ENCODE peak calls at places on chromosomes 16 and 17, in four cellular contexts. N is fibroblast of lung, Q is endodermal cell, G is A549. A is an unnamed sample.
A peak's percentile ranks its signal among the peaks of the same experiment; 100 is the strongest.

GRCh38 chr17:6054372-6054771 is 15.8 kb upstream of the WSCD1 start:
- DNase-seq in N (no peak), Q (no peak), G (no peak), A (no peak)

GRCh38 chr16:24418729-24419128 is 120.6 kb upstream of the RBBP6 start:
- DNase-seq in N (no peak), Q (peak; percentile 37), G (peak; percentile 13), A (no peak)

GRCh38 chr16:85757341-85757822 is 6.5 kb upstream of the C16orf74 start:
- DNase-seq in N (peak; percentile 89), Q (no peak), G (no peak), A (no peak)

GRCh38 chr17:79803997-79804855 is 7.3 kb upstream of the CBX8 start:
- DNase-seq in N (no peak), Q (peak; percentile 82), G (no peak), A (no peak)

GRCh38 chr17:79929257-79930076 is 90.2 kb upstream of the CBX4 start:
- DNase-seq in N (no peak), Q (peak; percentile 78), G (no peak), A (no peak)

GRCh38 chr16:16021988-16022682 is 72.7 kb downstream of the ABCC1 start:
- DNase-seq in N (peak; percentile 96), Q (peak; percentile 77), G (peak; percentile 97), A (peak; percentile 96)

GRCh38 chr16:49643429-49644142 is 212.3 kb downstream of the ZNF423 start:
- DNase-seq in N (peak; percentile 95), Q (no peak), G (no peak), A (no peak)

GRCh38 chr17:46191332-46192210 is 1.7 kb downstream of the KANSL1 start:
- DNase-seq in N (peak; percentile 35), Q (peak; percentile 85), G (peak; percentile 64), A (no peak)

GRCh38 chr17:79557724-79558572 is 52.9 kb downstream of the RBFOX3 start:
- DNase-seq in N (no peak), Q (no peak), G (no peak), A (no peak)

GRCh38 chr17:39663688-39664580 is 1.2 kb upstream of the TCAP start:
- DNase-seq in N (no peak), Q (peak; percentile 95), G (peak; percentile 70), A (peak; percentile 66)

GRCh38 chr17:8729421-8729820 is 15.2 kb downstream of the CCDC42 start:
- DNase-seq in N (no peak), Q (no peak), G (no peak), A (no peak)

GRCh38 chr17:32569171-32570080 is 82.6 kb downstream of the CDK5R1 start:
- DNase-seq in N (no peak), Q (peak; percentile 77), G (no peak), A (no peak)

GRCh38 chr17:58703887-58704286 is 11.5 kb downstream of the RAD51C start:
- DNase-seq in N (no peak), Q (peak; percentile 18), G (no peak), A (no peak)

GRCh38 chr17:41645371-41646063 is 21.1 kb upstream of the KRT17 start:
- DNase-seq in N (peak; percentile 69), Q (peak; percentile 64), G (peak; percentile 85), A (no peak)

GRCh38 chr17:39484178-39484577 is 22.9 kb downstream of the CDK12 start:
- DNase-seq in N (no peak), Q (no peak), G (no peak), A (no peak)

GRCh38 chr16:30185141-30185682 is 1.8 kb downstream of the CORO1A start:
- DNase-seq in N (no peak), Q (no peak), G (no peak), A (no peak)

GRCh38 chr17:38911081-38911730 is 14.2 kb upstream of the LASP1NB start:
- DNase-seq in N (no peak), Q (peak; percentile 39), G (no peak), A (no peak)

GRCh38 chr17:8469964-8470363 is 34.3 kb downstream of the NDEL1 start:
- DNase-seq in N (no peak), Q (peak; percentile 47), G (no peak), A (no peak)

GRCh38 chr17:63029520-63029919 is 63.5 kb downstream of the TANC2 start:
- DNase-seq in N (peak; percentile 85), Q (no peak), G (peak; percentile 16), A (no peak)
- H3K4me1 ChIP-seq in N (no peaks in the 10 kb centered on the region), Q (no peaks in the 10 kb centered on the region), G (peaks cover 44% of the 10 kb centered on the region), A (no peaks in the 10 kb centered on the region)

GRCh38 chr16:82634955-82635610 is 8.3 kb downstream of the CDH13 start:
- DNase-seq in N (no peak), Q (no peak), G (no peak), A (no peak)
- H3K4me1 ChIP-seq in N (peaks cover 27% of the 10 kb centered on the region), Q (peaks cover under 1% of the 10 kb centered on the region), G (peaks cover 2% of the 10 kb centered on the region), A (no peaks in the 10 kb centered on the region)

GRCh38 chr16:67862623-67863583 is 9.9 kb upstream of the EDC4 start:
- DNase-seq in N (peak; percentile 68), Q (no peak), G (no peak), A (peak; percentile 37)
- H3K4me1 ChIP-seq in N (peaks cover 34% of the 10 kb centered on the region), Q (no peaks in the 10 kb centered on the region), G (peaks cover 42% of the 10 kb centered on the region), A (peaks cover 30% of the 10 kb centered on the region)

GRCh38 chr16:75113046-75113491 is 3.5 kb downstream of the LDHD start:
- DNase-seq in N (no peak), Q (peak; percentile 70), G (no peak), A (no peak)
- H3K4me1 ChIP-seq in N (peaks cover 29% of the 10 kb centered on the region), Q (no peaks in the 10 kb centered on the region), G (peaks cover 45% of the 10 kb centered on the region), A (peaks cover 61% of the 10 kb centered on the region)

GRCh38 chr16:11290102-11290893 is 9.2 kb upstream of the PRM1 start:
- DNase-seq in N (no peak), Q (no peak), G (no peak), A (no peak)
- H3K4me1 ChIP-seq in N (no peaks in the 10 kb centered on the region), Q (no peaks in the 10 kb centered on the region), G (no peaks in the 10 kb centered on the region), A (no peaks in the 10 kb centered on the region)

DNA sequence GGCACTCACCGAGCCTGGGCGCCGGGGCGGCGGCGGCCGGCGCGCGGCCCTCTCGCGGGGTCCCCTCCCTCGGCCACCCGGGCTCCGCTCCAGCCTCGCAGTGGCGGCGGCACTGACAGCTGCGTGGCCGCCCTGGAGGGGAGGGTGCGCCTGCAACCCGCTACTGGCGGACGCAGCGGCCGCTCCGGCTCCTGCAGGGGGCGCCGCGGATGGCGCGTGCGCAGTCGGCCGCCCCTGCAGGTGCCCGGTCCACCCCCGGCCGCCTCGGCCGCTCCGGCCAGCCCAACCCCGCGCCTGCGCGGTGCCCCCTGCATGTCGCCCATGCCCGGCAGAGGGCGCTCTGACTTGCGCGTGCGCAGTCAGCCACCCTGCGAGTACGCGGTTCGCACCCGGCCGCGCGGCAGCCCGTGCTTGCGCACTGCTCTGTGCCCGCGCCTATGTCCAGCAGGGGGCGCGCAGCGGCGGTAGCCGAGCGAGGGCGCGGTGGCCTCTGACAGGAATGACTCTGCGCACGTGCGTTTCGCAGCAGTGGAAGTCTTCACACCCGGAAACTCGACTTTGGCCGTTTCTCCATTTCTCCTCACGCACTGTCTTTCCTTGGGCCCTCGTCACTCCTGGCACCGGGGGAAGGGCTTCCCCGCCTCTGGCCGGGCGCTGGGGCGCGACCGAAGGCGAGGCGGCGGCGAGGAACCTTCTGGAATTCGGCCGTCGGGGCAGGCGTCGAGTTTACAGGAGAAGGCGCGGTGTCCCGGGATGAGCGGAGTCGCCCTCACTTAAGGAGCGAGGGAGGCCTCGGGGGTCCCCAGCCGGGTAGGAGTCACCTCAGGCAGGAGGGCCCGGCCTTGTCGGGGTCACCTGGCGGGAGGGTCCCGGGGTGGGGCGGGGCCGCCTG is at the start of gene ABCA3:
- DNase-seq in N (peak; percentile 73), Q (peak; percentile 99), G (peak; percentile 95), A (peak; percentile 94)
- H3K4me1 ChIP-seq in N (peaks cover 2% of the 10 kb centered on the region), Q (no peaks in the 10 kb centered on the region), G (peaks cover 11% of the 10 kb centered on the region), A (peaks cover 24% of the 10 kb centered on the region)

GRCh38 chr17:83097831-83098230 is 18.4 kb downstream of the METRNL start:
- DNase-seq in N (no peak), Q (no peak), G (no peak), A (no peak)

GRCh38 chr17:83094291-83094690 is 14.9 kb downstream of the METRNL start:
- DNase-seq in N (no peak), Q (no peak), G (no peak), A (no peak)

GRCh38 chr17:83095016-83095415 is 15.6 kb downstream of the METRNL start:
- DNase-seq in N (no peak), Q (no peak), G (no peak), A (no peak)

GRCh38 chr17:83098241-83099085 is 19.1 kb downstream of the METRNL start:
- DNase-seq in N (no peak), Q (no peak), G (no peak), A (no peak)

GRCh38 chr17:83096401-83097220 is 17.2 kb downstream of the METRNL start:
- DNase-seq in N (no peak), Q (no peak), G (no peak), A (peak; percentile 93)
- H3K4me1 ChIP-seq in N (peaks cover 8% of the 10 kb centered on the region), Q (no peaks in the 10 kb centered on the region), G (peaks cover 10% of the 10 kb centered on the region), A (peaks cover 52% of the 10 kb centered on the region)

DNA sequence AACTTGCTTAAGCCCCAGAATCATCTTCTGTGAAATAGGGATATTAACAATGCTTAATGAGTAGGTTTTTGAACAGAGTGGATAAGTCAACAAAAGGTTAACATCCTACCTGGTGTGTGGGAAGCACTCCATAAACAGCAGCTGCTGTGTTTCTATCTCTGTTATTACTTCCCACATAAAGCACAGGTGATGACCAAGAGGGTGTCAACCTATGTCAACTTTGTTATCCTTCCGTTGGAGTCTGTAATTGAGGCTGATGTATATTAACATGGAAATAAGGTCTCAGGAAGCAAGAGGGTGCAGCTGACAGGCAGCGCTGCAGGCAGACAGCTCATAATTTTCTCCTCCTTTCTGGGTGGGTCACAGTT is 269.4 kb downstream of the SNX29 start:
- DNase-seq in N (no peak), Q (no peak), G (no peak), A (no peak)
- H3K4me1 ChIP-seq in N (no peaks in the 10 kb centered on the region), Q (no peaks in the 10 kb centered on the region), G (no peaks in the 10 kb centered on the region), A (no peaks in the 10 kb centered on the region)

GRCh38 chr17:35972066-35972465 is 9.2 kb downstream of the CCL16 start:
- DNase-seq in N (no peak), Q (no peak), G (no peak), A (no peak)

GRCh38 chr17:35972945-35973332 is 8.4 kb downstream of the CCL16 start:
- DNase-seq in N (no peak), Q (no peak), G (no peak), A (no peak)

GRCh38 chr17:35972535-35972934 is 8.8 kb downstream of the CCL16 start:
- DNase-seq in N (no peak), Q (no peak), G (no peak), A (no peak)

GRCh38 chr17:35969558-35970442 is 11.5 kb downstream of the CCL16 start:
- DNase-seq in N (peak; percentile 57), Q (peak; percentile 97), G (peak; percentile 84), A (peak; percentile 84)

DNA sequence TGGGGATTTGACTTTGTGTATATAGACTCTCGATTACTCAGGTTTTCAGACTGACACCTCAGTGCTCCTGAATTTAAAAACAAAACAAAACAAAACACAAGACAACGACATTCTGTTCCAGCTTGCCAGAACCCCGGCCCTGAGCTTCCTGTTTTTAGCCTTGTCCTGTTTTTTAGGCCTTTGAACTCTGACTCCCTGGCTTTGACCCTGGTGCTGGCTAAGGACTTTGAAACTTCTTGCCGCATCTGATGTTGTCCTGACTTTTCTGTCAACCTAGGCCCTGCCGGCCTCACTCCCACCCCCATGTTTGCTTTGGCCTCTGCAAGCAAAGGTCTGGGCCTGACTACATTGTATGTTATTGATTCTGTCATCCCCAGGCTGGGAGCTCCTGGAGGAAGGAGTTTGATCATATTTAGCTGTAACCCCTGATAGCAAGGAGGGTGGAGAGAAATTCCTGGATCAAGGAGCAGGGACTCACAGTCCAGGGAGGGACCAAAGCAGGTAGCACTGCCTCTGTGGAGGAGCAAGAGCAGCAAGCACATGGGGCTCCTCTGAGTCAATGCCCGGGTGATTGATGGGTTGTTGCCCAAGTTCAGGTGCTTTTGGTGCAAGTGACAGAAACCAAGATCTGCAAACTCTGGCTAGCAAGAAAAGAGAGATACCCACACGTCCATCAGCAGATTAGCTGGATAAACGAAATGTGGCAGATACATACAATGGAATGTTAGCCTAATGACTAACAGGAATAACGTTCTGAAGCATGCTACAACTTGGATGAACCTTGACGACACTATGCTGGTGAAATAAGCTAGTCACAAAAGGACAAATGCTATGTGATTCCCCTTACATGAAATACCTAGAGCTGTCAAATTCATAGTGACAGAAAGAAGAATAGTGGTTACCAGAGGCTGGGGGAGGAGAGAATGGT is 7.7 kb downstream of the CCL16 start:
- DNase-seq in N (peak; percentile 21), Q (no peak), G (peak; percentile 16), A (no peak)
- H3K4me1 ChIP-seq in N (no peaks in the 10 kb centered on the region), Q (peaks cover 4% of the 10 kb centered on the region), G (peaks cover 9% of the 10 kb centered on the region), A (peaks cover 8% of the 10 kb centered on the region)